ENCODE peak calls at places on chromosomes 16 and 17, in seven cellular contexts. F, C, P, R, T, V and H are unnamed samples.

GRCh38 chr17:57553525-57553924 is 191.6 kb downstream of the CCDC182 start:
- DNase-seq in R (no peak), V (peak), P (no peak), C (no peak), F (no peak), T (no peak), H (no peak)

GRCh38 chr17:2867441-2868424 is 71.5 kb downstream of the RAP1GAP2 start:
- DNase-seq in C (no peak), V (peak), R (no peak), F (no peak), T (no peak), P (peak), H (no peak)

GRCh38 chr16:57949595-57950238 is 21.2 kb downstream of the CNGB1 start:
- DNase-seq in F (no peak), C (no peak), V (no peak), P (no peak), R (no peak), T (no peak), H (no peak)

GRCh38 chr17:16442141-16442540 is 26.8 kb downstream of the TRPV2 start:
- DNase-seq in T (no peak), F (peak), P (no peak), C (no peak), R (no peak), V (peak), H (peak)

GRCh38 chr17:12625092-12625491 is 40.6 kb upstream of the MYOCD start:
- DNase-seq in T (no peak), C (no peak), V (no peak), F (no peak), P (no peak), R (no peak), H (no peak)

GRCh38 chr16:85249830-85250455 is 137.7 kb upstream of the CIBAR2 start:
- DNase-seq in F (no peak), R (no peak), V (no peak), C (no peak), T (no peak), P (no peak), H (no peak)

GRCh38 chr16:73713301-73713700 is 583.3 kb upstream of the PSMD7 start:
- DNase-seq in C (no peak), V (no peak), R (no peak), T (no peak), P (no peak), F (no peak), H (no peak)

GRCh38 chr17:67837965-67838364 is 12.7 kb downstream of the BPTF start:
- DNase-seq in P (no peak), R (no peak), F (no peak), V (no peak), C (no peak), T (no peak), H (no peak)

GRCh38 chr17:77322534-77323412 is 182.0 kb downstream of the SEC14L1 start:
- DNase-seq in F (peak), T (peak), C (peak), R (peak), V (peak), P (peak), H (no peak)

GRCh38 chr17:10628756-10629155 is 28.4 kb downstream of the MYH3 start:
- DNase-seq in F (no peak), R (no peak), P (no peak), C (no peak), V (no peak), T (no peak), H (no peak)

GRCh38 chr17:17666111-17666714 is 15.0 kb upstream of the RAI1 start:
- DNase-seq in R (no peak), P (peak), T (no peak), F (peak), C (no peak), V (peak), H (no peak)

GRCh38 chr16:10113248-10113647 is 69.0 kb downstream of the GRIN2A start:
- DNase-seq in T (no peak), C (no peak), F (no peak), R (no peak), V (no peak), P (no peak), H (no peak)

GRCh38 chr17:57481901-57482300 is 225.6 kb downstream of the MSI2 start:
- DNase-seq in F (peak), R (no peak), T (no peak), P (peak), C (no peak), V (peak), H (no peak)

GRCh38 chr16:88405325-88406060 is 22.7 kb downstream of the ZNF469 start:
- DNase-seq in R (no peak), T (no peak), V (peak), F (no peak), P (peak), C (peak), H (no peak)
- H3K4me3 ChIP-seq in R (no peak), T (peak), V (no peak), F (peak), P (no peak), C (peak), H (no peak)

DNA sequence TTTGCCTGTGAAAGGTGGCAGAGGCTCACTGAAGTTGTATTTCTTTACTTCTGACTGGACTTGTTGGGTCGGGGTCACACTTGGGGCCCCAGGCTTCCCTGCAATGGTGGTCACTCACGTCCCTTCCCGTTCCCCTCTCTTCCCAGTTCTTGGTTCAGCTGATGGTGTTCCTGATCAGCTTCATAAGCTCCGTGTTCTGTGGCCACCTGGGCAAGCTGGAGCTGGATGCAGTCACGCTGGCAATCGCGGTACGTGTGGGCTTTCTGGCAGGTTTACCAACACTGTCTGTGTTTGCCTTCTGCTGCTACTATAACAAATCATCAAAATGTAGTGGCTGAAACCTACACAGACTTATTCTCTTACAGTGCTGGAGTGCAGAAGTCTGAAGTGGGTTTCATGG is 8.6 kb downstream of the SLC47A1 start:
- DNase-seq in T (no peak), R (no peak), V (no peak), C (no peak), F (no peak), P (no peak), H (no peak)
- H3K4me3 ChIP-seq in T (no peak), R (no peak), V (no peak), C (no peak), F (no peak), P (no peak), H (no peak)

DNA sequence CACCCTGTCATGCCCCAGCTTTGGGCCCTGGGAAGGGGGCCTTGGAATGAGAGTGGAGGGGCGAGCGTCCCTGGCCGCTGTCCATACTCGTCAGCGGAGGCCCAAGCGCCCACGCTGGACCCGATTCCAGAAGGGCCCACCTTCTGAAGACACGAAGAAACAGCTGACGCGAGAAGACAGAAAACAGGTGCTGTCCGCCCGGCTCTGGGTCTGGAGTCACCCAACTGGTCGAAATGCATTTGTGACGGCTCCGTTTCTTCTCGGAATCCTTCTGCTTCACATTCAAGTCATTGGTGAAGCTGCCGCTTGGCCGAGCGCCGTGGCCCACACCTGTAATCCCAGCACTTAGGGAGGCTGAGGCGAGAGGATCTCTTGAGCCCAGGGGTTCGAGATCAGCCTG is 52.8 kb upstream of the PVALEF start:
- DNase-seq in C (no peak), V (no peak), F (no peak), T (no peak), P (no peak), R (no peak), H (no peak)
- H3K4me3 ChIP-seq in C (no peak), V (no peak), F (no peak), T (no peak), P (no peak), R (no peak), H (no peak)

GRCh38 chr17:28716740-28717577 is 709 bp downstream of the RAB34 start:
- DNase-seq in F (peak), P (peak), R (no peak), C (no peak), V (peak), T (no peak), H (no peak)

GRCh38 chr17:28718317-28718672 is 627 bp upstream of the RAB34 start:
- DNase-seq in F (no peak), P (no peak), V (no peak), R (no peak), C (no peak), T (no peak), H (no peak)

GRCh38 chr17:28715217-28715616 is 2.5 kb downstream of the RAB34 start:
- DNase-seq in T (no peak), C (no peak), F (no peak), R (no peak), P (no peak), V (no peak), H (no peak)

GRCh38 chr17:28718990-28719433 is 773 bp upstream of the RPL23A start:
- DNase-seq in F (no peak), V (no peak), P (no peak), T (peak), R (no peak), C (no peak), H (no peak)

DNA sequence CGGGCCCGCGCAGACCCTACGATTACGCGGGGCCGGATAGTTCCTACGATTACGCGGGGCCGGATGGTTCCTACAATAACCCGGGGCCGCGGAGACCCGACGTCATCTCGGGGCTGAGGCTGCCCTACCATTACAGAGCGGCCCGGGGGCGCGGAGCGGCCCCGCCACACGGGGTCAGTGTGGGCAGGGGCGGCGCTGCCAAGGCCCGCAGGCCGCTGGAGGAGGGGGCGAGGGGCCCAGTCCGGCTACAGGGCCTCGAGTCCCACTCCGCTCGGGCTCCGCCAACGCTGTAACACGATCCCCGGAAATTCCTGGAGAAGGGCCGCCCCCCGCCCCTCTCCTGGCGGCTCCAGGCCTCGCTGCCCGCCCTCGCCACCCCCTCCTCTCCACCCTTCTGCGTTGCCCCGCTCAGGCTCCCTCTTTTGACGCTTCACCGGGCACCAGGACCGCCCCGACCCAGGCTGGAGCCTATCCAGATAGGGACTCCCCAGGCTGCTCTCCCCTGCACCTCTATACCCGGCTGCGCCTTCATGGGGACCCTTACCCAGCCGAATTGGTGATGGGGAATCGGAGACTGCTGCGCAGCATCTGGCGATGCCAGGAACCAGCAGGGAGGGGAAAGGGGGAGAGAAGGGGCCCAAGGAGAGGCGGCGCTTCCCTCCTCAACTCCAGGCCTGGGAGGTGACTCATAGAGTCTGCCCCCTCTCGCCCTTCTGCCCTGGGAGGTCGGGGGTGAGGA is at the start of gene RAB34:
- DNase-seq in R (peak), V (peak), P (peak), C (peak), T (peak), F (peak), H (no peak)
- H3K4me3 ChIP-seq in R (peak), V (peak), P (peak), C (peak), T (peak), F (peak), H (no peak)

GRCh38 chr16:28931801-28932225 is at the start of gene CD19:
- DNase-seq in C (no peak), T (no peak), P (no peak), V (no peak), F (no peak), R (no peak), H (no peak)
- H3K4me3 ChIP-seq in C (no peak), T (no peak), P (no peak), V (no peak), F (no peak), R (no peak), H (no peak)

GRCh38 chr17:38560503-38561318 is 45.0 kb downstream of the SRCIN1 start:
- DNase-seq in C (no peak), T (no peak), F (peak), R (no peak), V (peak), P (peak), H (no peak)

GRCh38 chr17:38558751-38559024 is 47.1 kb downstream of the SRCIN1 start:
- DNase-seq in P (no peak), R (no peak), F (no peak), V (no peak), T (no peak), C (no peak), H (no peak)

GRCh38 chr17:38557836-38558750 is 47.7 kb downstream of the SRCIN1 start:
- DNase-seq in F (peak), P (peak), T (peak), V (peak), C (peak), R (peak), H (peak)

GRCh38 chr17:38559880-38560230 is 45.9 kb downstream of the SRCIN1 start:
- DNase-seq in F (no peak), R (no peak), P (no peak), V (no peak), C (no peak), T (no peak), H (no peak)

GRCh38 chr17:38559025-38559879 is 46.5 kb downstream of the SRCIN1 start:
- DNase-seq in V (peak), C (peak), F (peak), T (peak), R (peak), P (peak), H (peak)
- H3K4me3 ChIP-seq in V (no peak), C (peak), F (peak), T (peak), R (peak), P (no peak), H (peak)